ENCODE peak calls at places on chromosome 13, in five cellular contexts. T, F, X, C and P are unnamed samples.

GRCh38 chr13:42996584-42996983 is 4.5 kb upstream of the EPSTI1 start:
- DNase-seq in X (no peak), C (no peak), F (peak; percentile 88), T (no peak), P (no peak)

GRCh38 chr13:40776681-40777165 is 5.7 kb upstream of the MRPS31 start:
- DNase-seq in T (peak; percentile 84), F (peak; percentile 30), X (no peak), C (no peak), P (no peak)

GRCh38 chr13:50187352-50188029 is 172.2 kb downstream of the KCNRG start:
- DNase-seq in F (no peak), X (no peak), C (no peak), T (no peak), P (no peak)

GRCh38 chr13:112702983-112703379 is 13.1 kb downstream of the ATP11A start:
- DNase-seq in F (no peak), X (no peak), C (no peak), T (no peak), P (peak; percentile 48)

GRCh38 chr13:95122063-95122462 is 179.2 kb downstream of the ABCC4 start:
- DNase-seq in F (no peak), T (no peak), C (no peak), X (no peak), P (no peak)

GRCh38 chr13:66585669-66586203 is 644.4 kb downstream of the PCDH9 start:
- DNase-seq in F (no peak), C (no peak), T (no peak), X (no peak), P (no peak)

GRCh38 chr13:109256866-109257760 is 529.3 kb downstream of the IRS2 start:
- DNase-seq in T (no peak), F (peak; percentile 96), X (no peak), C (no peak), P (no peak)

GRCh38 chr13:28394422-28394821 is 100.5 kb downstream of the FLT1 start:
- DNase-seq in C (no peak), T (no peak), X (no peak), F (peak; percentile 50), P (no peak)

GRCh38 chr13:60019119-60019993 is 144.4 kb downstream of the DIAPH3 start:
- DNase-seq in C (no peak), T (no peak), F (no peak), X (no peak), P (no peak)

GRCh38 chr13:50277127-50277526 is 261.9 kb downstream of the KCNRG start:
- DNase-seq in T (no peak), C (no peak), F (no peak), X (no peak), P (no peak)

GRCh38 chr13:75318138-75318833 is 163.7 kb downstream of the TBC1D4 start:
- DNase-seq in X (no peak), T (no peak), C (no peak), F (no peak), P (no peak)

GRCh38 chr13:24215732-24216131 is 55.2 kb downstream of the SPATA13 start:
- DNase-seq in X (no peak), C (peak; percentile 63), F (no peak), T (no peak), P (no peak)

GRCh38 chr13:43123856-43124255 is 100.5 kb downstream of the DNAJC15 start:
- DNase-seq in X (no peak), C (no peak), F (no peak), T (no peak), P (no peak)

GRCh38 chr13:113741101-113741731 is 17.8 kb upstream of the TMEM255B start:
- DNase-seq in F (no peak), X (no peak), T (no peak), C (no peak), P (no peak)

DNA sequence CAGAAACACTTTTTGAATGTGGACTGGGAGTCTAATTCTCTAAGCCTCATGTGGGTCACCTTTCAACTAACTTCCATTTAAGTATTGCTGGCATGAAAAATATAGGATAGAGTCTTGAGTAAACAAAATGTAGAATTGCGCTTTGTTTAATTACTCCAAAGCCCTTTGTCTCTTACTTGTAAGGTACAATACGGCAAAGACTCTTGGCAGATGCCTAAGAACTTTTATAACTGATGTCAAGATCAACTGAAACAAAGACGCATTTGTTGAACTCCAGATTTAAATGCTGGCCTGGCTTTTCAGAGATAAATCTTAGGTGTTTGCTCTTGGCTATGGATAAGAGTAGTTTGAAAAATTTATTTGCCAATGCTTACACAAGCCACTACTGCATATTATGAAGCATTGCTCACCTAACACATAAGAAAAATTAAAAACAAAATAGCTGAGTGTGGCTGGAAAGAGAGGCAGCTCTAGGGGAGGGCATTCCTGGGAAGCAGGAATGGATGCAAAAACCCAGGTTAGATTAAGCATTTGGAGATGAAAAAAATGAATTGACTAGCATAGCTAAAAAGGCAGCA is 107.3 kb upstream of the STARD13 start:
- DNase-seq in X (no peak), C (no peak), T (no peak), F (no peak), P (no peak)
- H3K27ac ChIP-seq in X (no peak overlapping the region), C (peak overlapping the region; percentile 1), T (no peak overlapping the region), F (no peak overlapping the region), P (no peak overlapping the region)

DNA sequence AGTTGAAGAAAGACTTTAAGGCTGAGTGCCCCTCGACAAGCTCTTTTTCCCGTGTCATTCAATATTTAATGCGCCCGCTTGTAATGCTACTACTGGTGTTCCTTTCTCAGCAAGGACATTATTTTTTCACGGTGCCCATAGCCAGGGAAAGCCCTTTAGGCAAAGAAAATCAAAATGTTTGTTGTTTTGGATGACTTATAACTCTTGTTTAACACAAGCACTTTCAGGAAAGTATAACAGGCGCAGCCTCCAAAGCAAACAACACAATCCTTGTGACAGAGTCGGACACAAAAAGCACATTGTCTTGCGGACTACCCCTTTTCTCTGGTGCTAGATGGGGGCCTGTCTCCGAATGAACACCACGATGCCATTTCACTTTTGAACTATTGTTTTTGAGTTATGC is 12.4 kb downstream of the ZIC5 start:
- DNase-seq in C (peak; percentile 11), F (no peak), X (no peak), T (no peak), P (no peak)
- H3K27me3 ChIP-seq in C (peaks cover 94% of the 10 kb centered on the region), F (peaks cover 7% of the 10 kb centered on the region), X (peaks cover 94% of the 10 kb centered on the region), T (peaks cover 83% of the 10 kb centered on the region), P (peaks cover 77% of the 10 kb centered on the region)

DNA sequence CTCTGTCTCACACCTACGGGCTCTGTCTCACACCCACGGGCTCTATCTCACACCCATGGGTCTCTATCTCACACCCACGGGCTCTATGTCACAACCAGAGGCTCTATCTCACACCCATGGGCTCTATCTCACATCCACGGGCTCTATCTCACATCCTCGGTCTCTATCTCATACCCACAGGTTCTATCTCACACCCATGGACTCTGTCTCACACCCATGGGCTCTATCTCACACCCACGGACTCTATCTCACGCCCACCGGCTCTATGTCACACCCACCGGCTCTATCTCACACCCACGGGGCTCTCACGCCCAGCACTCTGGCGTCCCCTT is 73.9 kb downstream of the COL4A2 start:
- DNase-seq in F (no peak), X (no peak), T (no peak), C (no peak), P (no peak)
- H3K27ac ChIP-seq in F (peak overlapping the region; percentile 95), X (no peak overlapping the region), T (no peak overlapping the region), C (peak overlapping the region; percentile 21), P (no peak overlapping the region)

GRCh38 chr13:26112843-26113242 is 61.0 kb upstream of the SHISA2 start:
- DNase-seq in F (peak; percentile 14), T (no peak), C (no peak), X (no peak), P (no peak)
- H3K27me3 ChIP-seq in F (no peaks in the 10 kb centered on the region), T (no peaks in the 10 kb centered on the region), C (peaks cover 4% of the 10 kb centered on the region), X (no peaks in the 10 kb centered on the region), P (no peaks in the 10 kb centered on the region)

GRCh38 chr13:34667356-34668218 is 274.5 kb upstream of the NBEA start:
- DNase-seq in F (no peak), X (peak; percentile 20), C (no peak), T (no peak), P (no peak)

GRCh38 chr13:34672631-34673030 is 269.4 kb upstream of the NBEA start:
- DNase-seq in F (peak; percentile 3), T (no peak), C (no peak), X (peak; percentile 9), P (no peak)

GRCh38 chr13:34675626-34676025 is 266.4 kb upstream of the NBEA start:
- DNase-seq in C (no peak), T (no peak), X (no peak), F (peak; percentile 1), P (no peak)

GRCh38 chr13:34671136-34671535 is 270.9 kb upstream of the NBEA start:
- DNase-seq in X (no peak), C (no peak), F (no peak), T (no peak), P (no peak)
- H3K27ac ChIP-seq in X (no peak overlapping the region), C (no peak overlapping the region), F (no peak overlapping the region), T (no peak overlapping the region), P (no peak overlapping the region)

DNA sequence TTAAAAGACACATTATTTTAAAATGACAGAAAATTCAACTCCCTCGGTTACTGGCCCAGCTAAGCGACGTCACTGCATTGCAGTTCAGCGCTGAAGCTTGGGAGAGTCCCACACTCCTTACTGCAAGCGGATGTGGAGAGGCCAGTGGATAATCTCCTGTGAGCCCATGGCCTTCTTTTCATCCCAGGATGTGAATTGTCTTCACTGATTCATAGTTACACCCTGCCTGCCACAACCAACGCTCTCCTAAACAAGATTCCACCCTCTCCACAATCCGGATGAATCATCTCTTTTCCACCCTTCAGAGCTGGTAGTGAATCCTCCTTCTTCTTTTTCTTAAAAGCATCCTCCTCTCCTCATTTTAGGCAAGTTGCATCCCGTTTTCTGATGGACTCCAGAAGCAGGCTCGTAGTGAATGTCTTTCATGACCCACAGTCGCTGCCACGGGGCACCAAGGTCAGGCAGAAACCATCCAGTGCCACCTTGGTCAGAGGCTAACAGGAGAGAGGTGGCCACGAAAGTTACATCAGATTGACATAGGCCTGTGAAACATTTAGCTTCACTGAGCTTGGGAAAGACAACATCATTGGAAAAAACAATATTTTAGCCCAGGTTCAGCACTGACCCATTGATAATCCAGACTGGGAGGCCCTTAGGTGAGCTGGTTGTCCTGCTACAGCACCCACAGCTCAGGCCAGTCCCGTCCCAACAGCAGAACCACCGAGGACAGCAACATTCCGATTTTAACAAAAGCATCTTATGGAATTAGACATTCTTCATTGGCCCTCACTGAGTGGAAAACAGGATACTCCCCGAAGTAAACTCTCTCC is 2.0 kb downstream of the GJB2 start:
- DNase-seq in X (no peak), C (no peak), T (no peak), F (peak; percentile 36), P (no peak)
- H3K27me3 ChIP-seq in X (peaks cover 45% of the 10 kb centered on the region), C (peaks cover 42% of the 10 kb centered on the region), T (peaks cover 41% of the 10 kb centered on the region), F (peaks cover 45% of the 10 kb centered on the region), P (peaks cover 83% of the 10 kb centered on the region)